ENCODE peak calls at places on chromosomes 13 and 19, in ten cellular contexts. One of them, this sample, is unnamed.

GRCh38 chr13:94268661-94269060 is 210.8 kb downstream of the DCT start:
- DNase-seq in esophagus muscularis mucosa: no peak
- DNase-seq in heart left ventricle: no peak
- DNase-seq in right lobe of liver: no peak
- DNase-seq in esophagus squamous epithelium: no peak
- DNase-seq in foreskin keratinocyte: no peak
- DNase-seq in stomach: no peak
- DNase-seq in thoracic aorta: no peak
- DNase-seq in right atrium auricular region: no peak
- DNase-seq in RWPE1: no peak
- DNase-seq in this sample: no peak

GRCh38 chr19:5822181-5822844 is 17.2 kb downstream of the FUT6 start:
- DNase-seq in foreskin keratinocyte: no peak
- DNase-seq in RWPE1: no peak
- DNase-seq in stomach: peak; percentile 62
- DNase-seq in esophagus squamous epithelium: no peak
- DNase-seq in heart left ventricle: no peak
- DNase-seq in right atrium auricular region: no peak
- DNase-seq in right lobe of liver: no peak
- DNase-seq in thoracic aorta: no peak
- DNase-seq in esophagus muscularis mucosa: no peak
- DNase-seq in this sample: no peak

GRCh38 chr19:12838182-12838890 is at the start of gene MAST1:
- DNase-seq in RWPE1: no peak
- DNase-seq in stomach: peak; percentile 50
- DNase-seq in esophagus squamous epithelium: no peak
- DNase-seq in right lobe of liver: no peak
- DNase-seq in foreskin keratinocyte: no peak
- DNase-seq in heart left ventricle: no peak
- DNase-seq in right atrium auricular region: no peak
- DNase-seq in thoracic aorta: no peak
- DNase-seq in esophagus muscularis mucosa: no peak
- DNase-seq in this sample: no peak

GRCh38 chr13:113804017-113804702 is 45.1 kb downstream of the TMEM255B start:
- DNase-seq in right atrium auricular region: no peak
- DNase-seq in esophagus muscularis mucosa: no peak
- DNase-seq in thoracic aorta: no peak
- DNase-seq in esophagus squamous epithelium: no peak
- DNase-seq in heart left ventricle: no peak
- DNase-seq in foreskin keratinocyte: no peak
- DNase-seq in RWPE1: no peak
- DNase-seq in right lobe of liver: no peak
- DNase-seq in stomach: no peak
- DNase-seq in this sample: no peak

GRCh38 chr19:53631949-53632407 is at the start of gene DPRX:
- DNase-seq in esophagus muscularis mucosa: no peak
- DNase-seq in right atrium auricular region: no peak
- DNase-seq in right lobe of liver: no peak
- DNase-seq in foreskin keratinocyte: no peak
- DNase-seq in stomach: no peak
- DNase-seq in esophagus squamous epithelium: no peak
- DNase-seq in heart left ventricle: no peak
- DNase-seq in thoracic aorta: no peak
- DNase-seq in RWPE1: no peak
- DNase-seq in this sample: no peak

GRCh38 chr19:2037676-2038255 is 13.3 kb downstream of the MKNK2 start:
- DNase-seq in right atrium auricular region: no peak
- DNase-seq in RWPE1: no peak
- DNase-seq in foreskin keratinocyte: no peak
- DNase-seq in heart left ventricle: no peak
- DNase-seq in thoracic aorta: no peak
- DNase-seq in right lobe of liver: no peak
- DNase-seq in esophagus muscularis mucosa: no peak
- DNase-seq in stomach: no peak
- DNase-seq in esophagus squamous epithelium: no peak
- DNase-seq in this sample: no peak

GRCh38 chr19:41217741-41218140 is 1.3 kb upstream of the AXL start:
- DNase-seq in right atrium auricular region: no peak
- DNase-seq in thoracic aorta: no peak
- DNase-seq in foreskin keratinocyte: no peak
- DNase-seq in RWPE1: no peak
- DNase-seq in right lobe of liver: no peak
- DNase-seq in esophagus muscularis mucosa: no peak
- DNase-seq in heart left ventricle: no peak
- DNase-seq in stomach: no peak
- DNase-seq in esophagus squamous epithelium: no peak
- DNase-seq in this sample: no peak

GRCh38 chr19:58407658-58408151 is 744 bp upstream of the ZNF584 start:
- DNase-seq in stomach: no peak
- DNase-seq in right atrium auricular region: no peak
- DNase-seq in right lobe of liver: peak; percentile 43
- DNase-seq in thoracic aorta: no peak
- DNase-seq in RWPE1: no peak
- DNase-seq in heart left ventricle: no peak
- DNase-seq in esophagus muscularis mucosa: no peak
- DNase-seq in esophagus squamous epithelium: no peak
- DNase-seq in foreskin keratinocyte: no peak
- DNase-seq in this sample: no peak

GRCh38 chr19:18912933-18913332 is 6.3 kb downstream of the COPE start:
- DNase-seq in RWPE1: no peak
- DNase-seq in heart left ventricle: no peak
- DNase-seq in stomach: no peak
- DNase-seq in right lobe of liver: no peak
- DNase-seq in esophagus muscularis mucosa: no peak
- DNase-seq in esophagus squamous epithelium: no peak
- DNase-seq in right atrium auricular region: no peak
- DNase-seq in foreskin keratinocyte: no peak
- DNase-seq in thoracic aorta: no peak
- DNase-seq in this sample: no peak

GRCh38 chr13:71303144-71303543 is 563.9 kb downstream of the DACH1 start:
- DNase-seq in foreskin keratinocyte: no peak
- DNase-seq in right atrium auricular region: no peak
- DNase-seq in esophagus squamous epithelium: no peak
- DNase-seq in RWPE1: no peak
- DNase-seq in stomach: no peak
- DNase-seq in thoracic aorta: no peak
- DNase-seq in heart left ventricle: no peak
- DNase-seq in esophagus muscularis mucosa: no peak
- DNase-seq in right lobe of liver: no peak
- DNase-seq in this sample: no peak

DNA sequence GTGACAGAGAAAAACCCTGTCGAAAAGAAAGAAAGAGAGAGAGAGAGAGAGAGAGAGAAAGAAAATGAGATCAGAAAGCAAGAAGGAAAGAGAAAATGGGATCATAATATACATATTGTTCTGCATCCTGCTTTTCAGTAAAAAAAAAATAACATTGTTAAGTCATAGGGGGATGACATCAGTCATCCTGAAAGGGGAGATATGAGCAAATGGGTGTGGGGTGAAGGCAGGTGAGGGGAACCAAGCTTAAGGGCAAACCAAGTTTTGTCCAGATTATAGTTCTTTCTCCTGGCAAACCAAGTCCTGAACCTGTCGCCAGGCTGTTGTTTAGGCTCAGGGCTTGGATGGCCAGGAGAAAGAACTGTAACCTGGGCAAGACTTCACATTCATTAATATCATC is 92.6 kb upstream of the TMTC4 start:
- DNase-seq in foreskin keratinocyte: no peak
- DNase-seq in esophagus squamous epithelium: no peak
- DNase-seq in right lobe of liver: no peak
- DNase-seq in heart left ventricle: no peak
- DNase-seq in thoracic aorta: no peak
- DNase-seq in esophagus muscularis mucosa: no peak
- DNase-seq in right atrium auricular region: no peak
- DNase-seq in RWPE1: no peak
- DNase-seq in stomach: no peak
- DNase-seq in this sample: no peak
- H3K27ac ChIP-seq in foreskin keratinocyte: no peak overlapping the region
- H3K27ac ChIP-seq in esophagus squamous epithelium: no peak overlapping the region
- H3K27ac ChIP-seq in right lobe of liver: no peak overlapping the region
- H3K27ac ChIP-seq in heart left ventricle: no peak overlapping the region
- H3K27ac ChIP-seq in thoracic aorta: no peak overlapping the region
- H3K27ac ChIP-seq in esophagus muscularis mucosa: no peak overlapping the region
- H3K27ac ChIP-seq in right atrium auricular region: no peak overlapping the region
- H3K27ac ChIP-seq in RWPE1: no peak overlapping the region
- H3K27ac ChIP-seq in stomach: no peak overlapping the region
- H3K27ac ChIP-seq in this sample: no peak overlapping the region

GRCh38 chr13:91904597-91904996 is 506.2 kb downstream of the GPC5 start:
- DNase-seq in foreskin keratinocyte: no peak
- DNase-seq in RWPE1: no peak
- DNase-seq in right lobe of liver: no peak
- DNase-seq in right atrium auricular region: no peak
- DNase-seq in thoracic aorta: no peak
- DNase-seq in esophagus squamous epithelium: no peak
- DNase-seq in stomach: no peak
- DNase-seq in heart left ventricle: no peak
- DNase-seq in esophagus muscularis mucosa: no peak
- DNase-seq in this sample: no peak
- H3K27ac ChIP-seq in foreskin keratinocyte: no peak overlapping the region
- H3K27ac ChIP-seq in RWPE1: no peak overlapping the region
- H3K27ac ChIP-seq in right lobe of liver: no peak overlapping the region
- H3K27ac ChIP-seq in right atrium auricular region: no peak overlapping the region
- H3K27ac ChIP-seq in thoracic aorta: no peak overlapping the region
- H3K27ac ChIP-seq in esophagus squamous epithelium: no peak overlapping the region
- H3K27ac ChIP-seq in stomach: no peak overlapping the region
- H3K27ac ChIP-seq in heart left ventricle: no peak overlapping the region
- H3K27ac ChIP-seq in esophagus muscularis mucosa: no peak overlapping the region
- H3K27ac ChIP-seq in this sample: no peak overlapping the region

GRCh38 chr19:4710281-4710600 is 13.4 kb downstream of the DPP9 start:
- DNase-seq in esophagus muscularis mucosa: no peak
- DNase-seq in right atrium auricular region: no peak
- DNase-seq in stomach: no peak
- DNase-seq in RWPE1: no peak
- DNase-seq in thoracic aorta: no peak
- DNase-seq in right lobe of liver: no peak
- DNase-seq in heart left ventricle: no peak
- DNase-seq in foreskin keratinocyte: no peak
- DNase-seq in esophagus squamous epithelium: no peak
- DNase-seq in this sample: no peak

GRCh38 chr19:4713384-4713951 is 10.2 kb downstream of the DPP9 start:
- DNase-seq in thoracic aorta: no peak
- DNase-seq in esophagus muscularis mucosa: peak; percentile 94
- DNase-seq in right lobe of liver: peak; percentile 88
- DNase-seq in right atrium auricular region: peak; percentile 84
- DNase-seq in heart left ventricle: peak; percentile 91
- DNase-seq in foreskin keratinocyte: peak; percentile 99
- DNase-seq in RWPE1: peak; percentile 99
- DNase-seq in esophagus squamous epithelium: no peak
- DNase-seq in stomach: peak; percentile 96
- DNase-seq in this sample: no peak

GRCh38 chr19:4714016-4714415 is 9.6 kb downstream of the DPP9 start:
- DNase-seq in right lobe of liver: no peak
- DNase-seq in right atrium auricular region: no peak
- DNase-seq in heart left ventricle: no peak
- DNase-seq in esophagus squamous epithelium: no peak
- DNase-seq in stomach: no peak
- DNase-seq in foreskin keratinocyte: no peak
- DNase-seq in RWPE1: no peak
- DNase-seq in thoracic aorta: no peak
- DNase-seq in esophagus muscularis mucosa: no peak
- DNase-seq in this sample: no peak

GRCh38 chr19:4711211-4711610 is 12.4 kb downstream of the DPP9 start:
- DNase-seq in foreskin keratinocyte: no peak
- DNase-seq in thoracic aorta: no peak
- DNase-seq in esophagus muscularis mucosa: no peak
- DNase-seq in right lobe of liver: no peak
- DNase-seq in esophagus squamous epithelium: no peak
- DNase-seq in RWPE1: no peak
- DNase-seq in right atrium auricular region: no peak
- DNase-seq in stomach: no peak
- DNase-seq in heart left ventricle: no peak
- DNase-seq in this sample: no peak

DNA sequence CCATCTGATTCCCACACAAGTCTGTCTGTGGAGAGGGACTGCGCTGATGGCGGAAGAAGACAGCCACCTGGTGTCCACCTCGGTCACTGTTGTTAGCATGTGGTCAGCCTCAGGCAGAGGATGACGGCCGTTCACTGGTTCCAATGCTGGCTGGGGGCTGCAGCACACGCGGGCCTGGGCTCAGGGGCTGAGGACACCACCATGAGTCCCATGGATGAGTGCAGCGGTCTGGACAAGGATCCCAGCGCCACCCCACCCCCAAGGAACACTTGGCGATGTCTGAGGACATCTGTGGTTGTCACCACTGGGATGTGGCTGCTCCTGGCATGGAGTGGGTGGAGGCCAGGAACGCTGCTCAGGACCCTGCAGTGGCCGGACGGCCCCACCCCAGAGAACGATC is 10.9 kb downstream of the DPP9 start:
- DNase-seq in right lobe of liver: no peak
- DNase-seq in RWPE1: no peak
- DNase-seq in foreskin keratinocyte: no peak
- DNase-seq in thoracic aorta: no peak
- DNase-seq in esophagus squamous epithelium: no peak
- DNase-seq in right atrium auricular region: no peak
- DNase-seq in esophagus muscularis mucosa: no peak
- DNase-seq in heart left ventricle: no peak
- DNase-seq in stomach: no peak
- DNase-seq in this sample: no peak
- H3K27ac ChIP-seq in right lobe of liver: peak overlapping the region; percentile 99
- H3K27ac ChIP-seq in RWPE1: peak overlapping the region; percentile 100
- H3K27ac ChIP-seq in foreskin keratinocyte: peak overlapping the region; percentile 1
- H3K27ac ChIP-seq in thoracic aorta: peak overlapping the region; percentile 75
- H3K27ac ChIP-seq in esophagus squamous epithelium: peak overlapping the region; percentile 81
- H3K27ac ChIP-seq in right atrium auricular region: peak overlapping the region; percentile 69
- H3K27ac ChIP-seq in esophagus muscularis mucosa: peak overlapping the region; percentile 72
- H3K27ac ChIP-seq in heart left ventricle: peak overlapping the region; percentile 86
- H3K27ac ChIP-seq in stomach: peak overlapping the region; percentile 85
- H3K27ac ChIP-seq in this sample: no peak overlapping the region

GRCh38 chr13:98269386-98269785 is 92.3 kb upstream of the RNF113B start:
- DNase-seq in thoracic aorta: no peak
- DNase-seq in esophagus muscularis mucosa: no peak
- DNase-seq in heart left ventricle: no peak
- DNase-seq in right lobe of liver: no peak
- DNase-seq in right atrium auricular region: no peak
- DNase-seq in RWPE1: no peak
- DNase-seq in esophagus squamous epithelium: no peak
- DNase-seq in foreskin keratinocyte: no peak
- DNase-seq in stomach: no peak
- DNase-seq in this sample: no peak

GRCh38 chr13:98264877-98265276 is 87.8 kb upstream of the RNF113B start:
- DNase-seq in right lobe of liver: no peak
- DNase-seq in right atrium auricular region: no peak
- DNase-seq in stomach: no peak
- DNase-seq in RWPE1: no peak
- DNase-seq in thoracic aorta: no peak
- DNase-seq in foreskin keratinocyte: no peak
- DNase-seq in esophagus muscularis mucosa: no peak
- DNase-seq in heart left ventricle: no peak
- DNase-seq in esophagus squamous epithelium: no peak
- DNase-seq in this sample: no peak

GRCh38 chr13:98263841-98264240 is 86.8 kb upstream of the RNF113B start:
- DNase-seq in foreskin keratinocyte: no peak
- DNase-seq in right atrium auricular region: no peak
- DNase-seq in RWPE1: no peak
- DNase-seq in heart left ventricle: no peak
- DNase-seq in stomach: no peak
- DNase-seq in thoracic aorta: no peak
- DNase-seq in esophagus muscularis mucosa: no peak
- DNase-seq in esophagus squamous epithelium: no peak
- DNase-seq in right lobe of liver: no peak
- DNase-seq in this sample: no peak

GRCh38 chr13:98265669-98266551 is 88.8 kb upstream of the RNF113B start:
- DNase-seq in esophagus squamous epithelium: no peak
- DNase-seq in esophagus muscularis mucosa: no peak
- DNase-seq in stomach: peak; percentile 65
- DNase-seq in foreskin keratinocyte: no peak
- DNase-seq in right lobe of liver: peak; percentile 94
- DNase-seq in heart left ventricle: no peak
- DNase-seq in RWPE1: no peak
- DNase-seq in thoracic aorta: no peak
- DNase-seq in right atrium auricular region: no peak
- DNase-seq in this sample: no peak

GRCh38 chr13:98267080-98267912 is 90.2 kb upstream of the RNF113B start:
- DNase-seq in esophagus muscularis mucosa: no peak
- DNase-seq in esophagus squamous epithelium: no peak
- DNase-seq in heart left ventricle: no peak
- DNase-seq in thoracic aorta: no peak
- DNase-seq in stomach: peak; percentile 60
- DNase-seq in RWPE1: no peak
- DNase-seq in right lobe of liver: peak; percentile 86
- DNase-seq in right atrium auricular region: peak; percentile 61
- DNase-seq in foreskin keratinocyte: no peak
- DNase-seq in this sample: no peak
- H3K27ac ChIP-seq in esophagus muscularis mucosa: peak overlapping the region; percentile 20
- H3K27ac ChIP-seq in esophagus squamous epithelium: no peak overlapping the region
- H3K27ac ChIP-seq in heart left ventricle: no peak overlapping the region
- H3K27ac ChIP-seq in thoracic aorta: no peak overlapping the region
- H3K27ac ChIP-seq in stomach: peak overlapping the region; percentile 68
- H3K27ac ChIP-seq in RWPE1: no peak overlapping the region
- H3K27ac ChIP-seq in right lobe of liver: peak overlapping the region; percentile 57
- H3K27ac ChIP-seq in right atrium auricular region: no peak overlapping the region
- H3K27ac ChIP-seq in foreskin keratinocyte: no peak overlapping the region
- H3K27ac ChIP-seq in this sample: no peak overlapping the region

This sample was measured in SK-N-MC.